ENCODE peak calls at places on chromosomes 13 and 19, in ten cellular contexts. B is dorsolateral prefrontal cortex; Q is endothelial cell; X is RPMI7951; H is putamen; W is body of pancreas; P is cardiac muscle cell; M is amygdala; Y is stimulated activated CD8-positive, alpha-beta memory T cell treated with anti-CD3 and anti-CD28 coated beads, Interleukin-4, amount 100 ng/mL, for 4 hours; E is GM23338. L is an unnamed sample.

GRCh38 chr13:99417151-99417820 is 84.0 kb upstream of the TM9SF2 start:
- DNase-seq in P (no peak), M (no peak), X (no peak), H (no peak), W (no peak), B (no peak), Q (no peak), Y (no peak), E (peak; percentile 60), L (no peak)

GRCh38 chr13:25490236-25490635 is 118.5 kb downstream of the ATP8A2 start:
- DNase-seq in Y (no peak), E (no peak), H (peak; percentile 36), Q (no peak), W (no peak), X (no peak), M (no peak), P (no peak), B (peak; percentile 60), L (no peak)

GRCh38 chr19:58562126-58563033 is 4.0 kb upstream of the UBE2M start:
- DNase-seq in X (peak; percentile 35), E (peak; percentile 78), M (no peak), H (no peak), P (peak; percentile 55), Y (no peak), W (peak; percentile 45), Q (peak; percentile 35), B (peak; percentile 56), L (no peak)

GRCh38 chr19:51354742-51355148 is 11.4 kb downstream of the ETFB start:
- DNase-seq in E (peak; percentile 81), W (no peak), B (no peak), Y (no peak), X (peak; percentile 34), H (peak; percentile 73), M (peak; percentile 17), P (peak; percentile 85), Q (peak; percentile 46), L (no peak)

GRCh38 chr13:62167650-62168172 is 752.1 kb upstream of the PCDH20 start:
- DNase-seq in H (no peak), W (no peak), Y (no peak), E (no peak), M (no peak), Q (no peak), X (no peak), P (no peak), B (no peak), L (no peak)

GRCh38 chr13:96511587-96511986 is 421.7 kb downstream of the HS6ST3 start:
- DNase-seq in W (no peak), E (no peak), H (no peak), M (no peak), Q (no peak), X (no peak), Y (no peak), P (no peak), B (no peak), L (no peak)

GRCh38 chr13:30116379-30116778 is 191.0 kb downstream of the KATNAL1 start:
- DNase-seq in X (no peak), M (no peak), W (no peak), Q (no peak), B (no peak), Y (no peak), E (no peak), P (no peak), H (no peak), L (no peak)

GRCh38 chr13:50268500-50268899 is 253.3 kb downstream of the KCNRG start:
- DNase-seq in X (no peak), B (no peak), W (no peak), Q (no peak), H (no peak), P (no peak), E (no peak), M (no peak), Y (no peak), L (no peak)

GRCh38 chr19:33297401-33298145 is 4.8 kb downstream of the CEBPA start:
- DNase-seq in X (no peak), M (no peak), Y (no peak), H (no peak), E (no peak), Q (no peak), P (no peak), B (no peak), W (no peak), L (no peak)

L was measured in GM12891.